ENCODE peak calls at places on chromosomes 2 and 18, in four cellular contexts. M is tibial nerve, L is colonic mucosa, Y is pancreas. U is an unnamed sample.

GRCh38 chr2:28613616-28614501 is 118.0 kb downstream of the PLB1 start:
- DNase-seq in M (no peak), L (no peak), Y (no peak), U (no peak)

GRCh38 chr2:156625360-156625995 is 189.3 kb downstream of the GPD2 start:
- DNase-seq in M (no peak), L (no peak), Y (no peak), U (no peak)

GRCh38 chr2:102258386-102259074 is 52.8 kb upstream of the IL1RL1 start:
- DNase-seq in M (no peak), L (no peak), Y (no peak), U (no peak)

GRCh38 chr2:232810444-232810843 is 34.1 kb upstream of the KCNJ13 start:
- DNase-seq in M (no peak), L (no peak), Y (no peak), U (no peak)

GRCh38 chr2:241053576-241054251 is 48.4 kb downstream of the MTERF4 start:
- DNase-seq in M (peak; percentile 3), L (no peak), Y (no peak), U (no peak)

GRCh38 chr2:166302036-166302435 is 73.7 kb downstream of the SCN9A start:
- DNase-seq in M (no peak), L (no peak), Y (no peak), U (no peak)

GRCh38 chr2:173037245-173038106 is 38.2 kb upstream of the MAP3K20 start:
- DNase-seq in M (no peak), L (peak; percentile 57), Y (peak; percentile 34), U (no peak)

GRCh38 chr2:208015475-208015874 is 9.9 kb downstream of the PLEKHM3 start:
- DNase-seq in M (no peak), L (no peak), Y (no peak), U (no peak)

GRCh38 chr18:8401606-8402005 is 207.6 kb upstream of the RAB12 start:
- DNase-seq in M (no peak), L (no peak), Y (no peak), U (no peak)

GRCh38 chr2:240564571-240565266 is 3.6 kb upstream of the RNPEPL1 start:
- DNase-seq in M (no peak), L (peak; percentile 23), Y (peak; percentile 14), U (no peak)

GRCh38 chr18:9422816-9423519 is 52.3 kb upstream of the RALBP1 start:
- DNase-seq in M (no peak), L (peak; percentile 52), Y (no peak), U (no peak)

GRCh38 chr2:113756088-113757058 is at the start of gene SLC35F5:
- DNase-seq in M (peak; percentile 90), L (peak; percentile 94), Y (peak; percentile 88), U (peak; percentile 68)

GRCh38 chr2:168773719-168774521 is 28.5 kb upstream of the NOSTRIN start:
- DNase-seq in M (no peak), L (peak; percentile 76), Y (peak; percentile 69), U (no peak)

GRCh38 chr2:111050701-111051376 is 69.9 kb upstream of the BCL2L11 start:
- DNase-seq in M (no peak), L (peak; percentile 18), Y (no peak), U (no peak)

GRCh38 chr2:39898934-39899333 is 119.9 kb upstream of the THUMPD2 start:
- DNase-seq in M (no peak), L (no peak), Y (no peak), U (no peak)

GRCh38 chr2:40371525-40372277 is 80.2 kb downstream of the SLC8A1 start:
- DNase-seq in M (no peak), L (peak; percentile 23), Y (no peak), U (peak; percentile 8)

GRCh38 chr18:62730926-62731325 is 15.6 kb downstream of the PHLPP1 start:
- DNase-seq in M (no peak), L (no peak), Y (no peak), U (no peak)

GRCh38 chr2:144290276-144290675 is 229.6 kb downstream of the ZEB2 start:
- DNase-seq in M (no peak), L (no peak), Y (no peak), U (no peak)

GRCh38 chr2:38750011-38750792 is 959 bp downstream of the SRSF7 start:
- DNase-seq in M (peak; percentile 43), L (peak; percentile 68), Y (peak; percentile 55), U (no peak)

GRCh38 chr2:37181726-37182684 is 6.5 kb downstream of the SULT6B1 start:
- DNase-seq in M (no peak), L (no peak), Y (no peak), U (no peak)

GRCh38 chr2:120395686-120396518 is 50.0 kb downstream of the INHBB start:
- DNase-seq in M (no peak), L (no peak), Y (no peak), U (no peak)

GRCh38 chr2:111030271-111030891 is 90.3 kb upstream of the BCL2L11 start:
- DNase-seq in M (no peak), L (peak; percentile 59), Y (no peak), U (no peak)

GRCh38 chr2:38599706-38600105 is 3.0 kb downstream of the HNRNPLL start:
- DNase-seq in M (no peak), L (no peak), Y (no peak), U (no peak)

GRCh38 chr18:22177496-22177866 is 8.1 kb downstream of the GATA6 start:
- DNase-seq in M (no peak), L (peak; percentile 22), Y (no peak), U (no peak)

GRCh38 chr2:144448389-144449027 is 71.4 kb downstream of the ZEB2 start:
- DNase-seq in M (no peak), L (no peak), Y (no peak), U (no peak)

GRCh38 chr2:128290356-128290755 is 28.3 kb downstream of the HS6ST1 start:
- DNase-seq in M (no peak), L (no peak), Y (no peak), U (no peak)

GRCh38 chr2:84494070-84494469 is 22.2 kb upstream of the DNAH6 start:
- DNase-seq in M (no peak), L (no peak), Y (no peak), U (no peak)

GRCh38 chr18:8605974-8606373 is 3.3 kb upstream of the RAB12 start:
- DNase-seq in M (no peak), L (no peak), Y (no peak), U (no peak)

GRCh38 chr2:241507430-241508239 is 749 bp downstream of the STK25 start:
- DNase-seq in M (no peak), L (no peak), Y (peak; percentile 56), U (no peak)

GRCh38 chr2:65199891-65200290 is 27.7 kb upstream of the ACTR2 start:
- DNase-seq in M (no peak), L (no peak), Y (no peak), U (no peak)

GRCh38 chr2:224141304-224141703 is 102.2 kb upstream of the SERPINE2 start:
- DNase-seq in M (no peak), L (no peak), Y (no peak), U (no peak)

GRCh38 chr2:224146356-224147160 is 107.5 kb upstream of the SERPINE2 start:
- DNase-seq in M (no peak), L (no peak), Y (no peak), U (no peak)

GRCh38 chr2:224143521-224143920 is 104.4 kb upstream of the SERPINE2 start:
- DNase-seq in M (no peak), L (no peak), Y (no peak), U (no peak)

GRCh38 chr2:224145751-224146355 is 106.8 kb upstream of the SERPINE2 start:
- DNase-seq in M (no peak), L (peak; percentile 62), Y (no peak), U (no peak)

GRCh38 chr2:224142397-224143312 is 103.6 kb upstream of the SERPINE2 start:
- DNase-seq in M (no peak), L (no peak), Y (no peak), U (no peak)
- H3K4me3 ChIP-seq in M (no peak overlapping the region), L (no peak overlapping the region), Y (no peak overlapping the region), U (no peak overlapping the region)

DNA sequence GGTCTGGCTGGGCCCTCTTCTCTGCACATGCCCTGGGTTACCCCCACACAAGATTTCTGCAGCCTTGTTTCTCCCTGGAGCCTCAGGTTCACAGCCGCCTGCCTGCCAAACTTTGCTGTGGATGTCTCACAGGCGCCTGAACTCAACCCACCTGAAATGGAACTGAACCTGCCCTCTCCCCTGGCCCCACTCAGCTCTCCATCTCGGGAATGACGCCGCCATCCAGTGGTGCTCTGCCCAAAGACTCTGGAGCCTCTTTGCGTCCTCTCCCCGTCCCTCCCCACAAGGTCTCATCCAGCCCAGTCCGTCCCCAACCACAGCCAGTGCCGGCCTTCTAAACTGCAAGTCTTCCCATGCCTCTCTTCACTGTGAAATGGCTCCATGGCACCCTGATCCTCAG is 29.1 kb downstream of the EMX1 start:
- DNase-seq in M (no peak), L (no peak), Y (no peak), U (no peak)
- H3K4me1 ChIP-seq in M (no peaks in the 10 kb centered on the region), L (no peaks in the 10 kb centered on the region), Y (no peaks in the 10 kb centered on the region), U (no peaks in the 10 kb centered on the region)

GRCh38 chr2:191679818-191680600 is 2.1 kb downstream of the NABP1 start:
- DNase-seq in M (no peak), L (no peak), Y (no peak), U (no peak)
- H3K4me3 ChIP-seq in M (no peak overlapping the region), L (no peak overlapping the region), Y (no peak overlapping the region), U (peak overlapping the region; percentile 96)

GRCh38 chr2:127052068-127052770 is 54.7 kb downstream of the BIN1 start:
- DNase-seq in M (no peak), L (no peak), Y (no peak), U (no peak)
- H3K4me1 ChIP-seq in M (no peaks in the 10 kb centered on the region), L (peaks cover 4% of the 10 kb centered on the region), Y (no peaks in the 10 kb centered on the region), U (no peaks in the 10 kb centered on the region)

GRCh38 chr2:100289020-100289419 is 33.3 kb downstream of the LONRF2 start:
- DNase-seq in M (no peak), L (no peak), Y (no peak), U (no peak)

GRCh38 chr2:100290718-100291151 is 31.6 kb downstream of the LONRF2 start:
- DNase-seq in M (no peak), L (no peak), Y (no peak), U (no peak)

GRCh38 chr2:100292022-100292580 is 30.2 kb downstream of the LONRF2 start:
- DNase-seq in M (no peak), L (no peak), Y (no peak), U (no peak)

GRCh38 chr2:100293341-100294161 is 28.8 kb downstream of the LONRF2 start:
- DNase-seq in M (no peak), L (no peak), Y (no peak), U (no peak)

DNA sequence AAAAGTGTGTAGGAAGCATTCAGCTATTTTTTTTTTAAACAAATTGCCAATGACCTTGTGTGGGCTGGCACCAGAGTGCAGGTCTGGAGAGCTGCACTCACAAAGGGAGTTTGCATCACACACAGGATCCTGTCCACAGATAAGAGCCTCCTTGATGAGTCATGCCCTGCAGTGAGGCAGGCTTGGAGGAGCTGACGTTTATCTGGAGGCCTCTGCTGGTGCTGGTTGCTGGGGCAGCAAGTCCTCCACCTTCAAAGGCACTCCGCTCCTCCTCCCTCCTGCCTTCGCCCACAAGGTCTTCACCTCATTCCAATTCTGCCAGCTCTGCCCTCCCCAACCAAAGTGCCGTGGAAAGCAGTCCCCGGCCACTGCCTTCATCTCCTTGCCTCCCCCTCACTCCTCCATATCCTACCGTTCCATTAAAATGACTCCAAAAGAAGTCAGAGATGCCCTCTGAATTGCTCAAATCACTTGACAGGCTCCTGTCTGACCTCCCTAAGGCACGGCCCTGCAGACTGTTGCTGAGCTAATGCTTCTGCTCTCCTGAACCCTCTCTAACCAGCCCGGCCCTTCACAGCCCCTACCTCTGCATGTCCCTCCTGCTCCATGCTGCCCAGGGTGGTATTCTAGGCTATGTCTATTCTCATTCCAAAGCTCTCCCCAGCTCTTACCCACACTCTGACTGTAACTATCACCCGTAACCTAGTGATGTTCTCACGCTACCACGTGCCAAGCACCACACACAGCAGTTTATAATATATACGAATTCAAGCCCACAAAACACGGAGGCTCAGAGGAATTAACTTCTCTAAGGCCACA is 30.9 kb downstream of the LONRF2 start:
- DNase-seq in M (no peak), L (no peak), Y (peak; percentile 54), U (no peak)
- H3K4me3 ChIP-seq in M (no peak overlapping the region), L (no peak overlapping the region), Y (no peak overlapping the region), U (no peak overlapping the region)

U was measured in thoracic aorta.